ENCODE peak calls at places on chromosomes 16 and 17, in six cellular contexts. O, V, R, D, W and L are unnamed samples.

GRCh38 chr16:23155445-23156049 is 6.3 kb upstream of the USP31 start:
- DNase-seq in W (no peak), R (no peak), O (no peak), D (no peak), V (no peak), L (peak)

GRCh38 chr16:80084614-80085013 is 456.2 kb upstream of the DYNLRB2 start:
- DNase-seq in O (peak), V (peak), W (no peak), D (peak), R (peak), L (no peak)

GRCh38 chr16:69712914-69713581 is 13.3 kb downstream of the NQO1 start:
- DNase-seq in O (no peak), D (no peak), V (no peak), R (no peak), W (no peak), L (peak)

GRCh38 chr16:26051078-26051477 is 359.3 kb downstream of the HS3ST4 start:
- DNase-seq in D (no peak), O (no peak), W (no peak), V (no peak), R (no peak), L (no peak)

GRCh38 chr17:13702266-13702665 is 100.5 kb upstream of the HS3ST3A1 start:
- DNase-seq in W (no peak), D (no peak), V (no peak), R (no peak), O (peak), L (no peak)

GRCh38 chr16:80023865-80024264 is 423.3 kb upstream of the MAF start:
- DNase-seq in O (no peak), W (no peak), V (no peak), R (peak), D (peak), L (no peak)

GRCh38 chr17:65287040-65287439 is 149.9 kb downstream of the RGS9 start:
- DNase-seq in W (no peak), D (no peak), O (no peak), V (no peak), R (no peak), L (peak)

GRCh38 chr17:79420318-79421243 is 190.3 kb downstream of the RBFOX3 start:
- DNase-seq in R (no peak), V (no peak), D (no peak), O (peak), W (no peak), L (peak)

GRCh38 chr17:61805399-61805798 is 57.9 kb downstream of the BRIP1 start:
- DNase-seq in O (no peak), R (no peak), W (no peak), D (peak), V (no peak), L (no peak)

GRCh38 chr17:16935786-16936185 is 36.1 kb downstream of the TNFRSF13B start:
- DNase-seq in V (no peak), R (no peak), O (no peak), D (no peak), W (no peak), L (peak)

GRCh38 chr17:27351741-27352140 is 57.8 kb downstream of the WSB1 start:
- DNase-seq in D (no peak), W (no peak), O (no peak), R (no peak), V (no peak), L (no peak)

GRCh38 chr16:48188449-48189102 is 32.8 kb upstream of the ABCC12 start:
- DNase-seq in V (no peak), D (no peak), O (no peak), R (peak), W (no peak), L (no peak)

GRCh38 chr17:41307647-41308046 is 1.5 kb downstream of the KRTAP16-1 start:
- DNase-seq in V (no peak), R (no peak), D (no peak), W (no peak), O (peak), L (no peak)

GRCh38 chr17:10799407-10799806 is 4.5 kb downstream of the TMEM238L start:
- DNase-seq in O (no peak), D (no peak), W (no peak), V (no peak), R (no peak), L (no peak)

GRCh38 chr16:63324306-63324705 is 1288.1 kb upstream of the CDH8 start:
- DNase-seq in O (no peak), V (no peak), D (no peak), W (no peak), R (no peak), L (no peak)

GRCh38 chr17:72345083-72345482 is 224.3 kb downstream of the SOX9 start:
- DNase-seq in V (no peak), O (no peak), W (no peak), D (no peak), R (no peak), L (no peak)

GRCh38 chr17:18037482-18037881 is 1.5 kb downstream of the ATPAF2 start:
- DNase-seq in O (no peak), W (peak), V (no peak), D (no peak), R (no peak), L (no peak)

GRCh38 chr16:4702466-4702808 is 9.1 kb downstream of the NUDT16L1 start:
- DNase-seq in D (no peak), O (no peak), V (no peak), W (no peak), R (peak), L (no peak)

GRCh38 chr17:41869426-41869825 is 4.2 kb upstream of the KLHL11 start:
- DNase-seq in R (no peak), W (no peak), D (peak), O (no peak), V (no peak), L (no peak)

GRCh38 chr17:63996430-63997182 is 1.5 kb upstream of the PRR29 start:
- DNase-seq in O (no peak), D (no peak), R (no peak), W (no peak), V (no peak), L (no peak)

GRCh38 chr16:10827691-10828341 is 9.2 kb upstream of the TVP23A start:
- DNase-seq in R (no peak), D (peak), V (peak), W (no peak), O (peak), L (no peak)

GRCh38 chr17:82978354-82978753 is 101.1 kb upstream of the METRNL start:
- DNase-seq in R (no peak), O (no peak), D (no peak), V (no peak), W (no peak), L (no peak)

GRCh38 chr17:82837586-82838320 is 2.1 kb downstream of the ZNF750 start:
- DNase-seq in D (peak), O (no peak), V (no peak), R (no peak), W (no peak), L (no peak)

GRCh38 chr17:80826955-80827645 is 164.5 kb upstream of the CHMP6 start:
- DNase-seq in D (peak), V (no peak), O (peak), R (no peak), W (no peak), L (peak)

GRCh38 chr17:16962804-16963203 is 9.1 kb downstream of the TNFRSF13B start:
- DNase-seq in V (no peak), D (no peak), W (no peak), R (no peak), O (no peak), L (no peak)

GRCh38 chr16:23987443-23987842 is 151.7 kb downstream of the PRKCB start:
- DNase-seq in O (no peak), W (peak), R (no peak), V (no peak), D (no peak), L (no peak)

GRCh38 chr17:17186051-17186450 is 20.1 kb downstream of the PLD6 start:
- DNase-seq in D (peak), R (no peak), O (no peak), V (no peak), W (no peak), L (no peak)

GRCh38 chr16:88458039-88458772 is 5.1 kb downstream of the ZFPM1 start:
- DNase-seq in R (no peak), D (no peak), W (no peak), V (no peak), O (no peak), L (no peak)

GRCh38 chr16:85777583-85778310 is 21.6 kb downstream of the EMC8 start:
- DNase-seq in V (no peak), D (peak), O (no peak), W (no peak), R (no peak), L (no peak)

GRCh38 chr16:70746708-70747424 is 54.1 kb downstream of the VAC14 start:
- DNase-seq in D (peak), R (peak), V (peak), W (no peak), O (peak), L (no peak)

GRCh38 chr17:10768766-10769383 is 35.0 kb downstream of the TMEM238L start:
- DNase-seq in W (no peak), O (no peak), R (no peak), D (no peak), V (no peak), L (no peak)

GRCh38 chr17:70332356-70332755 is 163.0 kb downstream of the KCNJ2 start:
- DNase-seq in R (no peak), V (no peak), D (no peak), W (no peak), O (no peak), L (no peak)

GRCh38 chr17:47792979-47793378 is 28.6 kb downstream of the OSBPL7 start:
- DNase-seq in D (no peak), W (no peak), V (no peak), R (no peak), O (no peak), L (no peak)

GRCh38 chr16:57801856-57802634 is at the start of gene KIFC3:
- DNase-seq in V (peak), D (no peak), W (peak), R (peak), O (no peak), L (peak)
- TF ChIP-seq CTCF in V (no peak), D (no peak), W (no peak), R (peak), O (no peak), L (peak)

GRCh38 chr17:19897108-19897854 is 29.5 kb upstream of the ULK2 start:
- DNase-seq in R (no peak), V (peak), W (no peak), D (peak), O (no peak), L (no peak)

GRCh38 chr17:19900809-19901208 is 33.1 kb upstream of the ULK2 start:
- DNase-seq in R (no peak), W (no peak), O (no peak), D (no peak), V (no peak), L (no peak)

GRCh38 chr17:19897901-19898300 is 30.2 kb upstream of the ULK2 start:
- DNase-seq in W (no peak), V (no peak), D (peak), R (no peak), O (peak), L (no peak)
- TF ChIP-seq CTCF in W (no peak), V (no peak), D (no peak), R (no peak), O (no peak), L (no peak)

DNA sequence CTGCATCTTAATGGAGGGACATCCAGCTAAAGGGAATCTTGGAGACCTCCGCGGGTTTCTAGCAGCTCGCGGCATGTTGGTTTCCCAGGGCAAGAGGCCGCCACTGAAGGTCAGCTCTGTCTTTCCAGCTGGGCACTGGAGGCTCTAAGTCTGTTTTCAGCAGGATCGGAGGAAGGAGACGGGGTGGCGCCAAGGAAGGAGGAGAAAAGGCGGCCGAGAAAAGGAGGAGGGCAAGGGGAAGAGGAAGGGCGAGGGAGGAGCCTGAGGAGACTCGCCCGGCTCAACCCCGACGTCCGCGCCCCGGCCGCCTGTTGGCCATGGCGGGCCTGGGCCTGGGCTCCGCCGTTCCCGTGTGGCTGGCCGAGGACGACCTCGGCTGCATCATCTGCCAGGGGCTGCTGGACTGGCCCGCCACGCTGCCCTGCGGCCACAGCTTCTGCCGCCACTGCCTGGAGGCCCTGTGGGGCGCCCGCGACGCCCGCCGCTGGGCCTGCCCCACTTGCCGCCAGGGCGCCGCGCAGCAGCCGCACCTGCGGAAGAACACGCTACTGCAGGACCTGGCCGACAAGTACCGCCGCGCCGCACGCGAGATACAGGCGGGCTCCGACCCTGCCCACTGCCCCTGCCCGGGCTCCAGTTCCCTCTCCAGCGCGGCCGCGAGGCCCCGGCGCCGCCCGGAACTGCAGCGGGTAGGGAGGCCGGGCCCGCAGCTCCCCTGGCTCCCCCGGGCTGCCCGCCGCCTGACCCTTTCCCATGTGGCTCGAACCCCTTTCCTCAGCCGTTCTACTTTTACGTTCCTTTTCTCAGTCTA is at the start of gene RNF135:
- DNase-seq in R (no peak), W (peak), O (peak), D (peak), V (peak), L (peak)
- TF ChIP-seq CTCF in R (no peak), W (peak), O (no peak), D (no peak), V (peak), L (peak)

DNA sequence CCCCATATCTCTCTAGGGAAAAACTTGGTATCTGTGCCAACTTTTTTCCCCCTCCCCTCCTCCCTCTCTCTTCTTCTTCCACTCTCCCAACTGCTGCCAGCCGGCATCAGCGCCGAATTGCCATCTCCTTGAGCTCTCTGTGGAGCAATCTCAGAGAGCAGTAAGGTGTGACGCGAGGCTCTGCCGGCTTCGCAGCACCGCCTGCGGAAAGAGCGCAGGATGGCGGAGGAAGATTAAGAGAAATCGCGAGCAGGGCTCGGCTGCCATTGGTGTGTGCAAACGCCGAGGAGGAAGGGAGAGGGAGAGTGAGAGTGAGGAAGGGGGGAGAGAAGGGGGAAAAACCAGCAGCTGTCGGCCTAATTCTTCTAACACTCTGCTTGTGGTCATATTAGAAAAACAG is 44.2 kb downstream of the NEUROD2 start:
- DNase-seq in W (no peak), D (no peak), O (no peak), R (no peak), V (no peak), L (no peak)
- TF ChIP-seq CTCF in W (no peak), D (no peak), O (no peak), R (no peak), V (no peak), L (no peak)

DNA sequence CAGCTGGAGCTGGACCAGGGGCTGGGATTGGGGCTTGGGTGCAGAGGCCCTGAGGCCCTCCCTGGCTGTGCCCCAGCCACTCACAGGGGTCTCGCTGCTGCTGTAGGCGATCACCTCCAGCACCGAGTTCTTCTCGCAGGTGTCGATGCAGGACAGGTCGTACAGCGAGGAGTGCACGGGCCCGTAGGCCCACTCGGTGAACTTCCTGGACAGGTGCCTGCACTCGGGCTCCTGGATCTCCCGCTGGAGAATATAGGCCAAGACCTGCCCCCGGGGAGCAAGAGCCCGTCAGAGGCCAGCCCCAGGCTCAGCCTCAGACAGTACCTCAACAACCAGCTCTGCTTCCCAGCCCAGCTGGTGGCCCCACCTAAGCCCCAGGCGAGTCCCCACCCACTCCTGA is 21.1 kb downstream of the TRPV1 start:
- DNase-seq in R (no peak), O (no peak), W (no peak), D (no peak), V (no peak), L (no peak)
- TF ChIP-seq CTCF in R (no peak), O (no peak), W (no peak), D (no peak), V (no peak), L (no peak)

DNA sequence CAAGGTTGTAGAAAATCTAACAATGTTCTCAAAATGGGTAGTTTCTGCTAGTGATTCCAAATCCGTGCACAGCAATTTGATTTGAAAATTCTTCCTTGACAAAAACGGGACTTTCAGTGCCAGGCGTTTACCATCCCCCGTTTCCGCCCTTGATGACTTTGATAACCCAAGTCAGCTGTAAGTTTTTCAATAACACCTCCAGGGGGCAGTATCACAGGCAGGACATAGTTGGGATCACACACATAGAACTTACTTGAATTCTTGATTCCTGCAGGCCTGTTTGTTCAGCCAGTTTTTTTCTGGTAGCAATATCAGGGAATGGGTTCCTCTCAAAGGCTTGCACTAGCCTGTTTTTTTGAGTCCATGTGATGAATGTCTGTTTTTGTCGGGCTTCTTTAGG is 5.6 kb downstream of the DUXB start:
- DNase-seq in D (no peak), W (no peak), R (peak), O (no peak), V (no peak), L (no peak)
- TF ChIP-seq CTCF in D (no peak), W (no peak), R (peak), O (no peak), V (no peak), L (no peak)

DNA sequence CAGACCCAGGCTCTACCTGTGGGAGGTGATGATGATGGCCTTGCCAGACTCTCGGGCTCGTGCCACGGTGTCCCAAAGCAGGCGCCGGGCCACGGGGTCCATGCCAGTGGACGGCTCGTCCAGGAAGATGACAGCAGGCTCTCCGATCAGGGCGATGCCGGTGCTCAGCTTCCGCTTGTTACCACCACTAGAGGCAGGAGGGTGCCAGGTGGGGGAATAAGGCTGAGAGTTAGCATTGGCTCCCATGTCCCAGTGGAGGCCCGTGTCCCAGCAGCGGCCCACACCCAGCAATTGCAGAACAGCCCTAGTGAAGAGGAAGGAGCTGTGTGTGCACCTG is 10.3 kb upstream of the RNPS1 start:
- DNase-seq in D (no peak), O (no peak), W (no peak), V (no peak), R (peak), L (no peak)
- TF ChIP-seq CTCF in D (peak), O (peak), W (no peak), V (no peak), R (peak), L (no peak)

GRCh38 chr17:44605116-44605505 is 47.8 kb downstream of the FZD2 start:
- DNase-seq in W (no peak), R (no peak), D (no peak), V (no peak), O (no peak), L (no peak)
- TF ChIP-seq CTCF in W (no peak), R (no peak), D (no peak), V (no peak), O (no peak), L (no peak)

GRCh38 chr17:40069751-40070643 is 7.2 kb downstream of the THRA start:
- DNase-seq in D (no peak), O (no peak), R (no peak), W (peak), V (peak), L (no peak)
- TF ChIP-seq CTCF in D (peak), O (peak), R (peak), W (peak), V (peak), L (peak)